ENCODE peak calls at places on chromosome 7, in ten cellular contexts. N is CD4-positive, alpha-beta T cell; D is RKO; A is NCI-H446 treated with DMSO at 0.1 percent for 48 hours; J is mesothelial cell of epicardium; X is COR-L47; Z is A549; F is stimulated activated CD4-positive, alpha-beta T cell treated with anti-CD3 and anti-CD28 coated beads, Interleukin-15, amount 100 ng/mL, for 24 hours; O is AG04450; V is Jurkat, Clone E6-1. B is an unnamed sample.

GRCh38 chr7:44767912-44768662 is 19.4 kb downstream of the ZMIZ2 start:
- DNase-seq in N (peak; percentile 35), D (no peak), A (no peak), J (no peak), X (no peak), Z (no peak), F (no peak), O (peak; percentile 68), V (no peak), B (no peak)

GRCh38 chr7:5232874-5233273 is 42.8 kb downstream of the WIPI2 start:
- DNase-seq in N (no peak), D (no peak), A (no peak), J (no peak), X (no peak), Z (no peak), F (no peak), O (no peak), V (no peak), B (no peak)

GRCh38 chr7:104328970-104329825 is 795 bp downstream of the LHFPL3 start:
- DNase-seq in N (no peak), D (no peak), A (no peak), J (no peak), X (no peak), Z (no peak), F (peak; percentile 3), O (no peak), V (no peak), B (no peak)

GRCh38 chr7:121397832-121398231 is 1.7 kb upstream of the FAM3C start:
- DNase-seq in N (no peak), D (no peak), A (no peak), J (no peak), X (no peak), Z (no peak), F (no peak), O (no peak), V (no peak), B (no peak)

GRCh38 chr7:47556511-47557180 is 25.3 kb downstream of the TNS3 start:
- DNase-seq in N (no peak), D (no peak), A (no peak), J (no peak), X (no peak), Z (no peak), F (no peak), O (no peak), V (no peak), B (no peak)

GRCh38 chr7:127393370-127394058 is 1.0 kb upstream of the ZNF800 start:
- DNase-seq in N (no peak), D (no peak), A (no peak), J (peak; percentile 30), X (no peak), Z (no peak), F (no peak), O (no peak), V (no peak), B (no peak)

GRCh38 chr7:22127835-22128527 is 182.3 kb upstream of the CDCA7L start:
- DNase-seq in N (no peak), D (no peak), A (no peak), J (no peak), X (no peak), Z (no peak), F (no peak), O (no peak), V (no peak), B (no peak)

GRCh38 chr7:30974605-30975256 is 11.0 kb downstream of the GHRHR start:
- DNase-seq in N (no peak), D (no peak), A (peak; percentile 9), J (no peak), X (no peak), Z (peak; percentile 72), F (peak; percentile 70), O (no peak), V (no peak), B (peak; percentile 17)

GRCh38 chr7:141462958-141463357 is 88.3 kb upstream of the AGK start:
- DNase-seq in N (no peak), D (no peak), A (peak; percentile 87), J (no peak), X (no peak), Z (no peak), F (no peak), O (no peak), V (no peak), B (no peak)

GRCh38 chr7:105307163-105307672 is 81.5 kb downstream of the SRPK2 start:
- DNase-seq in N (no peak), D (no peak), A (no peak), J (no peak), X (no peak), Z (no peak), F (no peak), O (no peak), V (peak; percentile 45), B (no peak)

GRCh38 chr7:1665721-1666250 is 4.3 kb upstream of the ELFN1 start:
- DNase-seq in N (no peak), D (no peak), A (no peak), J (peak; percentile 44), X (no peak), Z (peak; percentile 48), F (peak; percentile 45), O (no peak), V (no peak), B (peak; percentile 48)

GRCh38 chr7:6198687-6199595 is 73.5 kb downstream of the CYTH3 start:
- DNase-seq in N (no peak), D (no peak), A (no peak), J (no peak), X (no peak), Z (no peak), F (no peak), O (no peak), V (no peak), B (no peak)

GRCh38 chr7:112550468-112551060 is 69.8 kb downstream of the LSMEM1 start:
- DNase-seq in N (no peak), D (peak; percentile 86), A (peak; percentile 15), J (no peak), X (peak; percentile 42), Z (peak; percentile 73), F (peak; percentile 19), O (peak; percentile 24), V (peak; percentile 64), B (peak; percentile 36)

GRCh38 chr7:77528368-77528767 is 8.7 kb upstream of the PTPN12 start:
- DNase-seq in N (no peak), D (no peak), A (no peak), J (no peak), X (no peak), Z (no peak), F (no peak), O (no peak), V (no peak), B (no peak)

GRCh38 chr7:111390000-111390399 is 172.3 kb downstream of the IMMP2L start:
- DNase-seq in N (no peak), D (no peak), A (no peak), J (no peak), X (no peak), Z (no peak), F (no peak), O (no peak), V (no peak), B (no peak)

GRCh38 chr7:41699532-41699931 is 3.4 kb downstream of the INHBA start:
- DNase-seq in N (no peak), D (no peak), A (no peak), J (no peak), X (no peak), Z (no peak), F (no peak), O (no peak), V (no peak), B (no peak)

GRCh38 chr7:124762611-124763143 is 2.9 kb downstream of the GPR37 start:
- DNase-seq in N (no peak), D (no peak), A (peak; percentile 50), J (no peak), X (no peak), Z (no peak), F (no peak), O (no peak), V (no peak), B (no peak)

GRCh38 chr7:44432381-44432977 is 58.0 kb downstream of the NUDCD3 start:
- DNase-seq in N (no peak), D (no peak), A (no peak), J (no peak), X (no peak), Z (no peak), F (no peak), O (no peak), V (no peak), B (no peak)

GRCh38 chr7:45972629-45973312 is 51.7 kb upstream of the IGFBP3 start:
- DNase-seq in N (no peak), D (no peak), A (no peak), J (no peak), X (no peak), Z (peak; percentile 33), F (no peak), O (no peak), V (no peak), B (no peak)

GRCh38 chr7:129351320-129351719 is 82.9 kb upstream of the STRIP2 start:
- DNase-seq in N (no peak), D (no peak), A (no peak), J (no peak), X (no peak), Z (no peak), F (no peak), O (no peak), V (no peak), B (no peak)

GRCh38 chr7:123871998-123872867 is 27.3 kb downstream of the HYAL4 start:
- DNase-seq in N (peak; percentile 14), D (peak; percentile 78), A (no peak), J (no peak), X (peak; percentile 63), Z (peak; percentile 73), F (peak; percentile 44), O (peak; percentile 1), V (peak; percentile 37), B (peak; percentile 46)

GRCh38 chr7:40077849-40078248 is 56.6 kb downstream of the MPLKIP start:
- DNase-seq in N (no peak), D (no peak), A (no peak), J (no peak), X (no peak), Z (no peak), F (no peak), O (peak; percentile 6), V (no peak), B (no peak)

GRCh38 chr7:140696024-140696678 is 357 bp upstream of the NDUFB2 start:
- DNase-seq in N (peak; percentile 93), D (peak; percentile 94), A (no peak), J (peak; percentile 94), X (peak; percentile 87), Z (no peak), F (peak; percentile 97), O (peak; percentile 62), V (peak; percentile 80), B (peak; percentile 95)

GRCh38 chr7:115299379-115300038 is 377.6 kb downstream of the MDFIC start:
- DNase-seq in N (no peak), D (no peak), A (peak; percentile 12), J (no peak), X (no peak), Z (no peak), F (no peak), O (no peak), V (no peak), B (no peak)

GRCh38 chr7:84924341-84924740 is 262.5 kb downstream of the SEMA3D start:
- DNase-seq in N (no peak), D (no peak), A (no peak), J (no peak), X (no peak), Z (no peak), F (no peak), O (no peak), V (no peak), B (no peak)

GRCh38 chr7:117683736-117684135 is 189.5 kb downstream of the CTTNBP2 start:
- DNase-seq in N (no peak), D (peak; percentile 40), A (no peak), J (no peak), X (no peak), Z (no peak), F (no peak), O (no peak), V (no peak), B (no peak)

GRCh38 chr7:138226001-138226476 is 149.8 kb downstream of the AKR1D1 start:
- DNase-seq in N (no peak), D (no peak), A (no peak), J (no peak), X (peak; percentile 58), Z (no peak), F (no peak), O (no peak), V (no peak), B (no peak)

GRCh38 chr7:44489955-44490350 is 505 bp downstream of the NUDCD3 start:
- DNase-seq in N (peak; percentile 52), D (peak; percentile 67), A (no peak), J (no peak), X (no peak), Z (no peak), F (no peak), O (no peak), V (no peak), B (no peak)